ENCODE peak calls at places on chromosomes 16 and 17, in seven cellular contexts. One of them, this sample, is unnamed. For H3K4me1 and H3K9me2, the result is how much of the 10 kb centered on the place peaks cover.

GRCh38 chr17:65531508-65532431 is 29.7 kb downstream of the AXIN2 start:
- DNase-seq in GM23248: peak
- DNase-seq in PC-9: peak
- DNase-seq in HCT116: no peak
- DNase-seq in Karpas-422: no peak
- DNase-seq in OCI-LY7: no peak
- DNase-seq in GM23338: peak
- DNase-seq in this sample: peak

GRCh38 chr16:23564964-23565363 is 7.4 kb downstream of the UBFD1 start:
- DNase-seq in GM23248: no peak
- DNase-seq in PC-9: no peak
- DNase-seq in HCT116: no peak
- DNase-seq in Karpas-422: no peak
- DNase-seq in OCI-LY7: no peak
- DNase-seq in GM23338: no peak
- DNase-seq in this sample: no peak

GRCh38 chr16:4682616-4683254 is 10.6 kb upstream of the NUDT16L1 start:
- DNase-seq in GM23248: peak
- DNase-seq in PC-9: peak
- DNase-seq in HCT116: no peak
- DNase-seq in Karpas-422: no peak
- DNase-seq in OCI-LY7: no peak
- DNase-seq in GM23338: peak
- DNase-seq in this sample: no peak

GRCh38 chr16:68512183-68512582 is 26.9 kb upstream of the ZFP90 start:
- DNase-seq in GM23248: no peak
- DNase-seq in PC-9: no peak
- DNase-seq in HCT116: no peak
- DNase-seq in Karpas-422: no peak
- DNase-seq in OCI-LY7: no peak
- DNase-seq in GM23338: no peak
- DNase-seq in this sample: no peak

GRCh38 chr17:73282629-73283028 is 20.9 kb upstream of the CPSF4L start:
- DNase-seq in GM23248: no peak
- DNase-seq in PC-9: no peak
- DNase-seq in HCT116: no peak
- DNase-seq in Karpas-422: no peak
- DNase-seq in OCI-LY7: no peak
- DNase-seq in GM23338: no peak
- DNase-seq in this sample: no peak

GRCh38 chr16:21175397-21175796 is 16.9 kb downstream of the LDAF1 start:
- DNase-seq in GM23248: no peak
- DNase-seq in PC-9: no peak
- DNase-seq in HCT116: no peak
- DNase-seq in Karpas-422: no peak
- DNase-seq in OCI-LY7: no peak
- DNase-seq in GM23338: no peak
- DNase-seq in this sample: no peak

GRCh38 chr17:81703747-81704654 is 834 bp downstream of the MRPL12 start:
- DNase-seq in GM23248: peak
- DNase-seq in PC-9: no peak
- DNase-seq in HCT116: no peak
- DNase-seq in Karpas-422: peak
- DNase-seq in OCI-LY7: peak
- DNase-seq in GM23338: no peak
- DNase-seq in this sample: no peak

GRCh38 chr17:78806451-78806850 is 24.4 kb upstream of the CYTH1 start:
- DNase-seq in GM23248: no peak
- DNase-seq in PC-9: no peak
- DNase-seq in HCT116: no peak
- DNase-seq in Karpas-422: no peak
- DNase-seq in OCI-LY7: no peak
- DNase-seq in GM23338: no peak
- DNase-seq in this sample: no peak

GRCh38 chr17:36947922-36948716 is 635 bp upstream of the AATF start:
- DNase-seq in GM23248: no peak
- DNase-seq in PC-9: no peak
- DNase-seq in HCT116: no peak
- DNase-seq in Karpas-422: peak
- DNase-seq in OCI-LY7: peak
- DNase-seq in GM23338: peak
- DNase-seq in this sample: no peak

GRCh38 chr17:29593546-29594440 is 861 bp downstream of the ANKRD13B start:
- DNase-seq in GM23248: peak
- DNase-seq in PC-9: no peak
- DNase-seq in HCT116: no peak
- DNase-seq in Karpas-422: peak
- DNase-seq in OCI-LY7: peak
- DNase-seq in GM23338: peak
- DNase-seq in this sample: peak

GRCh38 chr17:57135748-57136342 is 50.8 kb downstream of the AKAP1 start:
- DNase-seq in GM23248: no peak
- DNase-seq in PC-9: no peak
- DNase-seq in HCT116: no peak
- DNase-seq in Karpas-422: no peak
- DNase-seq in OCI-LY7: no peak
- DNase-seq in GM23338: no peak
- DNase-seq in this sample: no peak

GRCh38 chr16:29702307-29702706 is 23.3 kb downstream of the QPRT start:
- DNase-seq in GM23248: no peak
- DNase-seq in PC-9: no peak
- DNase-seq in HCT116: no peak
- DNase-seq in Karpas-422: no peak
- DNase-seq in OCI-LY7: peak
- DNase-seq in GM23338: no peak
- DNase-seq in this sample: no peak

GRCh38 chr16:66857437-66857836 is 13.2 kb downstream of the CA7 start:
- DNase-seq in GM23248: no peak
- DNase-seq in PC-9: no peak
- DNase-seq in HCT116: no peak
- DNase-seq in Karpas-422: no peak
- DNase-seq in OCI-LY7: no peak
- DNase-seq in GM23338: no peak
- DNase-seq in this sample: no peak

GRCh38 chr17:77555110-77555509 is 403.4 kb upstream of the TNRC6C start:
- DNase-seq in GM23248: no peak
- DNase-seq in PC-9: no peak
- DNase-seq in HCT116: no peak
- DNase-seq in Karpas-422: no peak
- DNase-seq in OCI-LY7: no peak
- DNase-seq in GM23338: no peak
- DNase-seq in this sample: no peak

GRCh38 chr16:53069772-53070171 is 15.0 kb downstream of the CHD9 start:
- DNase-seq in GM23248: no peak
- DNase-seq in PC-9: no peak
- DNase-seq in HCT116: no peak
- DNase-seq in Karpas-422: no peak
- DNase-seq in OCI-LY7: no peak
- DNase-seq in GM23338: no peak
- DNase-seq in this sample: no peak
- H3K27ac ChIP-seq in GM23248: no peak
- H3K27ac ChIP-seq in PC-9: no peak
- H3K27ac ChIP-seq in HCT116: no peak
- H3K27ac ChIP-seq in Karpas-422: no peak
- H3K27ac ChIP-seq in OCI-LY7: peak
- H3K27ac ChIP-seq in GM23338: no peak
- H3K27ac ChIP-seq in this sample: no peak

GRCh38 chr16:8961811-8962390 is 1.8 kb downstream of the USP7 start:
- DNase-seq in GM23248: no peak
- DNase-seq in PC-9: peak
- DNase-seq in HCT116: no peak
- DNase-seq in Karpas-422: peak
- DNase-seq in OCI-LY7: peak
- DNase-seq in GM23338: no peak
- DNase-seq in this sample: no peak
- H3K4me1 ChIP-seq in GM23248: half or more
- H3K4me1 ChIP-seq in PC-9: under half
- H3K4me1 ChIP-seq in HCT116: half or more
- H3K4me1 ChIP-seq in Karpas-422: half or more
- H3K4me1 ChIP-seq in OCI-LY7: half or more
- H3K4me1 ChIP-seq in GM23338: half or more
- H3K4me1 ChIP-seq in this sample: half or more

GRCh38 chr17:44865231-44865660 is 17.6 kb downstream of the HIGD1B start:
- DNase-seq in GM23248: peak
- DNase-seq in PC-9: peak
- DNase-seq in HCT116: peak
- DNase-seq in Karpas-422: peak
- DNase-seq in OCI-LY7: peak
- DNase-seq in GM23338: peak
- DNase-seq in this sample: peak
- H3K9me2 ChIP-seq in GM23248: under half
- H3K9me2 ChIP-seq in PC-9: under half
- H3K9me2 ChIP-seq in HCT116: under half
- H3K9me2 ChIP-seq in Karpas-422: under half
- H3K9me2 ChIP-seq in OCI-LY7: under half
- H3K9me2 ChIP-seq in GM23338: under half
- H3K9me2 ChIP-seq in this sample: under half

GRCh38 chr16:85354623-85355514 is 242.6 kb upstream of the CIBAR2 start:
- DNase-seq in GM23248: peak
- DNase-seq in PC-9: peak
- DNase-seq in HCT116: no peak
- DNase-seq in Karpas-422: no peak
- DNase-seq in OCI-LY7: no peak
- DNase-seq in GM23338: no peak
- DNase-seq in this sample: peak
- H3K27ac ChIP-seq in GM23248: peak
- H3K27ac ChIP-seq in PC-9: peak
- H3K27ac ChIP-seq in HCT116: peak
- H3K27ac ChIP-seq in Karpas-422: no peak
- H3K27ac ChIP-seq in OCI-LY7: no peak
- H3K27ac ChIP-seq in GM23338: peak
- H3K27ac ChIP-seq in this sample: peak